ENCODE peak calls at places on chromosomes 5 and 9, in four cellular contexts. D is sigmoid colon, R is tibial artery, L is BE2C. Z is an unnamed sample.

GRCh38 chr5:175022286-175022685 is 297.9 kb downstream of the MSX2 start:
- DNase-seq in D (no peak), R (no peak), L (no peak), Z (no peak)

GRCh38 chr5:10747678-10748622 is 13.1 kb downstream of the DAP start:
- DNase-seq in D (no peak), R (no peak), L (no peak), Z (no peak)

GRCh38 chr9:70218767-70219166 is 40.0 kb upstream of the SMC5 start:
- DNase-seq in D (no peak), R (no peak), L (no peak), Z (no peak)

GRCh38 chr9:61665330-61665751 is 475.5 kb downstream of the SPATA31A7 start:
- DNase-seq in D (peak), R (no peak), L (no peak), Z (no peak)

GRCh38 chr9:135156525-135157510 is 69.3 kb downstream of the OLFM1 start:
- DNase-seq in D (no peak), R (no peak), L (no peak), Z (no peak)

GRCh38 chr5:11650936-11651335 is 253.3 kb downstream of the CTNND2 start:
- DNase-seq in D (no peak), R (no peak), L (no peak), Z (no peak)

GRCh38 chr9:123550012-123550411 is 194.0 kb downstream of the CRB2 start:
- DNase-seq in D (no peak), R (no peak), L (peak), Z (no peak)

GRCh38 chr9:101072259-101072658 is 43.7 kb downstream of the PLPPR1 start:
- DNase-seq in D (no peak), R (no peak), L (no peak), Z (no peak)

GRCh38 chr5:91494447-91495001 is 111.4 kb upstream of the ARRDC3 start:
- DNase-seq in D (no peak), R (no peak), L (no peak), Z (no peak)

GRCh38 chr5:138986186-138986775 is 111.1 kb upstream of the LRRTM2 start:
- DNase-seq in D (no peak), R (no peak), L (peak), Z (no peak)

GRCh38 chr5:150230842-150231241 is 41.0 kb downstream of the SLC6A7 start:
- DNase-seq in D (no peak), R (no peak), L (no peak), Z (peak)

GRCh38 chr9:70491798-70492736 is 77.6 kb upstream of the KLF9 start:
- DNase-seq in D (no peak), R (no peak), L (no peak), Z (no peak)

GRCh38 chr5:60365001-60365400 is 335.0 kb downstream of the DEPDC1B start:
- DNase-seq in D (no peak), R (no peak), L (no peak), Z (no peak)

GRCh38 chr9:99299214-99300102 is 77.4 kb downstream of the SEC61B start:
- DNase-seq in D (no peak), R (no peak), L (no peak), Z (no peak)

GRCh38 chr5:35876454-35876853 is 19.8 kb downstream of the IL7R start:
- DNase-seq in D (no peak), R (no peak), L (no peak), Z (no peak)

GRCh38 chr5:9034671-9035070 is 511.2 kb downstream of the SEMA5A start:
- DNase-seq in D (no peak), R (no peak), L (no peak), Z (no peak)

GRCh38 chr9:28774433-28775029 is 1201.2 kb upstream of the C9orf72 start:
- DNase-seq in D (no peak), R (no peak), L (no peak), Z (no peak)

GRCh38 chr5:180636403-180637075 is 12.9 kb downstream of the FLT4 start:
- DNase-seq in D (peak), R (no peak), L (no peak), Z (no peak)

GRCh38 chr5:97528941-97529340 is 345.9 kb upstream of the RIOK2 start:
- DNase-seq in D (no peak), R (no peak), L (no peak), Z (no peak)

GRCh38 chr9:31166516-31166915 is 1217.9 kb upstream of the ACO1 start:
- DNase-seq in D (no peak), R (no peak), L (peak), Z (no peak)

GRCh38 chr9:18826248-18826647 is 206.8 kb downstream of the SAXO1 start:
- DNase-seq in D (no peak), R (no peak), L (no peak), Z (no peak)

GRCh38 chr5:169290895-169291294 is 10.0 kb downstream of the SLIT3 start:
- DNase-seq in D (no peak), R (no peak), L (no peak), Z (no peak)

GRCh38 chr5:74161171-74161570 is 479.4 kb downstream of the ENC1 start:
- DNase-seq in D (no peak), R (no peak), L (no peak), Z (no peak)

GRCh38 chr9:88814521-88815101 is 176.7 kb upstream of the S1PR3 start:
- DNase-seq in D (no peak), R (peak), L (peak), Z (peak)

GRCh38 chr9:96496368-96497116 is 46.6 kb downstream of the HABP4 start:
- DNase-seq in D (no peak), R (no peak), L (no peak), Z (no peak)

GRCh38 chr9:126915281-126915816 is 767 bp downstream of the RALGPS1 start:
- DNase-seq in D (peak), R (no peak), L (no peak), Z (peak)

DNA sequence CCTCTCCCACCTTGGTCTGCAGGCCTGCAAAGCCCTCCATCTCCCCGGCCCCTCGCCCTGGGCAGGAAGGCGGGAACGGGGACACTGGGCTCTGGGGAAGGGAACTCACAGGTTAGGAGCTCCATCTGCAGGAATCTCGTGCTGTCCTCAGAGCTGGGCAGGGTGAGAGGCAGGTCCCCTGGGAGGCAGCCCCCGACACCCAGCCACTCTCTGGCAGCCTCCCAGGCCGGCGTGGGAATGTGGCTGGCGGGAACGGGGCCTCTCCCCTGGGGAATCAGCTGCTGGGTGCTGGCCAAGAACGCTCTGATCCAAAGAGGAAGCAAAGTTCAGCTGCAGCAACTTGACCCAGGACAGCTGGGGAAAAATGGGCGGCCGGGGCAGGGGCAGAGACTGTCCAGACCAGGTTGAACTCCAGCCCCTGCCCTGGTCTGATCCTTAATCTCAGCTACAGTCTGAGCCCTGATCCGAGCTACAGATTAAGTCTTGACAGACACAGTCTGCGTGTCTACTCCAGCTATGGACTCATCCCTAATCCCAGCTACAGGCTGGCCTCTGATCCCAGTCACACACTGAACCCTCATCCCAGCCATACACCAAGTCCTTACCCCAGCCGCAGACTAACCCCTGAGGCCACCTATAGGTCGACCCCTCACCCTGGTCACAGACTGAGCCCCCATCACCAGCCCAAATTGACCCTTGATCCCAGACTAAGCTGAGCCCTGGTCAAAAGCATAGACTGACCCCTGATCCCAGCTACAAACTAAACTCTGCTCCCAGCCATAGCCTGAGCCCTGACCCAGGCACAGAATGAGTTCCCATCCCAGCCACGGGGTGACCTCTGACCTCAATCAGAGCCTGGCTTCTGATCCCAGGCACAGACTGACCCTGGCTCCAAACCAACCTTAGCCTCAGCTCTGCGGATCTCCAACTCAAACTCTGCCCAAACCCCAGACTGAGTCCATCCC is 37.3 kb upstream of the EGFL7 start:
- DNase-seq in D (peak), R (peak), L (peak), Z (no peak)
- TF ChIP-seq CTCF in D (peak), R (peak), L (peak), Z (peak)

GRCh38 chr9:121367651-121368510 is 2.2 kb downstream of the STOM start:
- DNase-seq in D (no peak), R (no peak), L (no peak), Z (no peak)
- H3K4me3 ChIP-seq in D (peak), R (peak), L (no peak), Z (peak)

GRCh38 chr9:21831841-21832509 is 29.5 kb downstream of the MTAP start:
- DNase-seq in D (no peak), R (no peak), L (no peak), Z (no peak)
- TF ChIP-seq CTCF in D (no peak), R (no peak), L (no peak), Z (no peak)

GRCh38 chr9:106697799-106698591 is 165.0 kb upstream of the ZNF462 start:
- DNase-seq in D (peak), R (peak), L (peak), Z (peak)
- H3K4me3 ChIP-seq in D (peak), R (peak), L (peak), Z (peak)

DNA sequence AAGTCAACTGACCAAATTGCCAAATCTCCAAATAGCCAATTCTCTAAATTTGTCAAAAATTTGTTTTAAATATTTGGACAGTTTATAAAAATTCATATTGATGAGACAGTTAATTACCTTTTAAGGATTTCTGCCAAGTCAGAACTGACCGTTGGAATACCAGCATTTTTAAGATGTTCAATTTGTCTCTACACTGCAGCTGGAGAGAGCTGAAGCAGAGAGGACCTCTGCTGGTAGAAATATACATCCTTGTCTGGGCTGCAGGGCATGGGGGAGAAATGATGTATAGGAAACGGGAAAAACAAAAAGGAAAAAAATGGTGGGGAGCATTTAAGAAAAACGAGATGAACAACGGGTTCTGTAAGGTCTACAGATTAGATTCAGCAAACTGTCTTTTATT is 16.8 kb downstream of the NR6A1 start:
- DNase-seq in D (no peak), R (no peak), L (peak), Z (no peak)
- TF ChIP-seq CTCF in D (no peak), R (no peak), L (peak), Z (no peak)

DNA sequence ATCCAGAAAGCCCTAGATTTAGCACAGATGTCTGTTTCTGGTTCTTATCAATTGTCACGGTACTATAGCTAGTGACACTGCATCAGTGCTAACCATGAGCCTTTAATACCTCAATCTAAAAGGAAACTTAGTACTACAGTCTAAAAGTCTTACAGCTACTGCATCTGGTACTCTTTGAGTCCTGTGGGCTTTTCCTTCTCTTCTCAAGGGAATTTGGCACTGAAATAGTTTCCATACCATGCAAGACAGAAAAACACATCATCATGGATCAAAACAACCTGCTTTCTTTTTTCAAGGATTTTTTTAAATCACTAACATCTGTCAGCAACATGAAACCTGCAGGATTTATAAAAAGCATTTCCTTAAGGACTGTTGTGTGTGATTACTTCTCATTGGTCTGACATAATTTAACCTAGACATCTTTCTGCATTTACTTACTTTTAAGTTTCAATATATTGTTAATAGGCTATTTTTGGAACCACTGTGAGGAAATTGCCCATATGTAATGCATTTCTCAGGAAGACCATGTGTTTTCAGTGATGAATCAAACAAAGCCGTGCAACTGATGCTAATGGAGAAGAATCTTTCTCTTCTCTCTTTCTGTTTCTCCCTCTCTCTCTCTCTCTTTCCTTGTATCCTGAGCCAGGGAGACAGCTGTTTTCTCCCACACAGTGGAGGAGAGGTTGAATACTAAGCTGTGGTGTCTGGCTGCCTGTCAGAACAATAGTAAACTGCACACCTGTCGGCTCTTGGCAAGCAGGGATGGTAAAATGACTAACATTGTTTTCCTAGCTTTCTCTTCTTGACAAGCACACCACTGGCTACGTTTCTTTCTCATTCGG is 273.4 kb downstream of the CSNK1G3 start:
- DNase-seq in D (no peak), R (no peak), L (peak), Z (no peak)
- H3K4me3 ChIP-seq in D (no peak), R (no peak), L (peak), Z (peak)

GRCh38 chr9:36018129-36018528 is 18.6 kb upstream of the RECK start:
- DNase-seq in D (no peak), R (no peak), L (no peak), Z (no peak)

GRCh38 chr9:36021968-36022367 is 14.7 kb upstream of the RECK start:
- DNase-seq in D (no peak), R (no peak), L (no peak), Z (no peak)

GRCh38 chr9:36018755-36019720 is 17.7 kb upstream of the RECK start:
- DNase-seq in D (no peak), R (no peak), L (no peak), Z (no peak)

GRCh38 chr9:36025751-36026150 is 11.0 kb upstream of the RECK start:
- DNase-seq in D (no peak), R (no peak), L (no peak), Z (no peak)

GRCh38 chr9:36023260-36024048 is 13.3 kb upstream of the RECK start:
- DNase-seq in D (no peak), R (peak), L (peak), Z (peak)
- TF ChIP-seq CTCF in D (no peak), R (peak), L (peak), Z (peak)

GRCh38 chr5:122312670-122312988 is 592 bp downstream of the SNCAIP start:
- DNase-seq in D (no peak), R (peak), L (no peak), Z (peak)
- H3K4me3 ChIP-seq in D (peak), R (peak), L (peak), Z (peak)

GRCh38 chr9:83477571-83477970 is 60.6 kb downstream of the FRMD3 start:
- DNase-seq in D (no peak), R (no peak), L (peak), Z (no peak)
- TF ChIP-seq CTCF in D (no peak), R (no peak), L (no peak), Z (no peak)